ENCODE peak calls at places on chromosomes 2 and 18, in five cellular contexts. M, E, U, W and C are unnamed samples.

GRCh38 chr2:174633621-174633927 is 36.0 kb upstream of the WIPF1 start:
- DNase-seq in W (no peak), U (no peak), M (peak; percentile 42), E (no peak), C (peak; percentile 42)

GRCh38 chr2:74191596-74192380 is 6.6 kb upstream of the MTHFD2 start:
- DNase-seq in U (no peak), W (no peak), E (no peak), M (no peak), C (no peak)

GRCh38 chr2:20146401-20146800 is 78.5 kb downstream of the SDC1 start:
- DNase-seq in E (no peak), U (no peak), M (no peak), W (no peak), C (no peak)

GRCh38 chr2:11270891-11271290 is 73.5 kb downstream of the ROCK2 start:
- DNase-seq in U (no peak), E (no peak), W (no peak), M (no peak), C (peak; percentile 59)

GRCh38 chr18:36529747-36530146 is 232.2 kb downstream of the FHOD3 start:
- DNase-seq in E (no peak), W (no peak), M (no peak), U (no peak), C (no peak)

GRCh38 chr2:217731805-217732204 is 271.0 kb downstream of the TNS1 start:
- DNase-seq in U (no peak), M (no peak), W (no peak), E (no peak), C (no peak)

GRCh38 chr2:101160454-101160853 is 9.3 kb upstream of the TBC1D8 start:
- DNase-seq in U (peak; percentile 56), M (no peak), W (no peak), E (no peak), C (no peak)

GRCh38 chr2:108377815-108378630 is at the start of gene SULT1C4:
- DNase-seq in W (no peak), U (no peak), M (no peak), E (peak; percentile 66), C (no peak)

GRCh38 chr18:9058426-9058825 is 44.1 kb upstream of the NDUFV2 start:
- DNase-seq in U (no peak), W (no peak), E (no peak), M (no peak), C (no peak)

GRCh38 chr2:17667898-17668297 is 85.7 kb downstream of the SMC6 start:
- DNase-seq in M (no peak), U (no peak), W (no peak), E (no peak), C (no peak)